ENCODE peak calls at places on chromosomes 4 and X, in nine cellular contexts. One of them, this sample, is unnamed.

GRCh38 chr4:16659120-16659519 is 239.3 kb downstream of the LDB2 start:
- DNase-seq in dorsolateral prefrontal cortex: no peak
- DNase-seq in HTR-8/SVneo: no peak
- DNase-seq in central memory CD4-positive, alpha-beta T cell: no peak
- DNase-seq in aorta: no peak
- DNase-seq in HuH-7.5: no peak
- DNase-seq in ELF-1: no peak
- DNase-seq in activated CD8-positive, alpha-beta memory T cell treated with anti-CD3 and anti-CD28 coated beads for 48 hours: no peak
- DNase-seq in HS-5: no peak
- DNase-seq in this sample: no peak

GRCh38 chr4:24321151-24321550 is 263.2 kb downstream of the DHX15 start:
- DNase-seq in dorsolateral prefrontal cortex: no peak
- DNase-seq in HTR-8/SVneo: no peak
- DNase-seq in central memory CD4-positive, alpha-beta T cell: no peak
- DNase-seq in aorta: no peak
- DNase-seq in HuH-7.5: no peak
- DNase-seq in ELF-1: no peak
- DNase-seq in activated CD8-positive, alpha-beta memory T cell treated with anti-CD3 and anti-CD28 coated beads for 48 hours: no peak
- DNase-seq in HS-5: peak; percentile 69
- DNase-seq in this sample: no peak

GRCh38 chr4:168551211-168551610 is 54.4 kb downstream of the PALLD start:
- DNase-seq in dorsolateral prefrontal cortex: no peak
- DNase-seq in HTR-8/SVneo: no peak
- DNase-seq in central memory CD4-positive, alpha-beta T cell: no peak
- DNase-seq in aorta: no peak
- DNase-seq in HuH-7.5: no peak
- DNase-seq in ELF-1: no peak
- DNase-seq in activated CD8-positive, alpha-beta memory T cell treated with anti-CD3 and anti-CD28 coated beads for 48 hours: no peak
- DNase-seq in HS-5: peak; percentile 68
- DNase-seq in this sample: no peak

GRCh38 chrX:53080628-53081580 is 1.3 kb upstream of the TSPYL2 start:
- DNase-seq in dorsolateral prefrontal cortex: no peak
- DNase-seq in HTR-8/SVneo: no peak
- DNase-seq in central memory CD4-positive, alpha-beta T cell: peak; percentile 28
- DNase-seq in aorta: no peak
- DNase-seq in HuH-7.5: no peak
- DNase-seq in ELF-1: no peak
- DNase-seq in activated CD8-positive, alpha-beta memory T cell treated with anti-CD3 and anti-CD28 coated beads for 48 hours: no peak
- DNase-seq in HS-5: no peak
- DNase-seq in this sample: no peak

GRCh38 chr4:137312257-137312656 is 220.0 kb downstream of the PCDH18 start:
- DNase-seq in dorsolateral prefrontal cortex: no peak
- DNase-seq in HTR-8/SVneo: no peak
- DNase-seq in central memory CD4-positive, alpha-beta T cell: no peak
- DNase-seq in aorta: no peak
- DNase-seq in HuH-7.5: no peak
- DNase-seq in ELF-1: no peak
- DNase-seq in activated CD8-positive, alpha-beta memory T cell treated with anti-CD3 and anti-CD28 coated beads for 48 hours: no peak
- DNase-seq in HS-5: no peak
- DNase-seq in this sample: no peak

GRCh38 chr4:8000721-8001491 is 61.2 kb upstream of the AFAP1 start:
- DNase-seq in dorsolateral prefrontal cortex: no peak
- DNase-seq in HTR-8/SVneo: no peak
- DNase-seq in central memory CD4-positive, alpha-beta T cell: no peak
- DNase-seq in aorta: no peak
- DNase-seq in HuH-7.5: no peak
- DNase-seq in ELF-1: no peak
- DNase-seq in activated CD8-positive, alpha-beta memory T cell treated with anti-CD3 and anti-CD28 coated beads for 48 hours: no peak
- DNase-seq in HS-5: no peak
- DNase-seq in this sample: no peak

GRCh38 chr4:102687373-102687981 is 73.3 kb downstream of the MANBA start:
- DNase-seq in dorsolateral prefrontal cortex: no peak
- DNase-seq in HTR-8/SVneo: no peak
- DNase-seq in central memory CD4-positive, alpha-beta T cell: no peak
- DNase-seq in aorta: no peak
- DNase-seq in HuH-7.5: no peak
- DNase-seq in ELF-1: no peak
- DNase-seq in activated CD8-positive, alpha-beta memory T cell treated with anti-CD3 and anti-CD28 coated beads for 48 hours: no peak
- DNase-seq in HS-5: no peak
- DNase-seq in this sample: no peak

GRCh38 chr4:74408639-74409038 is 36.3 kb upstream of the AREG start:
- DNase-seq in dorsolateral prefrontal cortex: no peak
- DNase-seq in HTR-8/SVneo: no peak
- DNase-seq in central memory CD4-positive, alpha-beta T cell: no peak
- DNase-seq in aorta: no peak
- DNase-seq in HuH-7.5: no peak
- DNase-seq in ELF-1: no peak
- DNase-seq in activated CD8-positive, alpha-beta memory T cell treated with anti-CD3 and anti-CD28 coated beads for 48 hours: no peak
- DNase-seq in HS-5: no peak
- DNase-seq in this sample: no peak

GRCh38 chrX:75154871-75155270 is 1.2 kb downstream of the ABCB7 start:
- DNase-seq in dorsolateral prefrontal cortex: no peak
- DNase-seq in HTR-8/SVneo: no peak
- DNase-seq in central memory CD4-positive, alpha-beta T cell: no peak
- DNase-seq in aorta: no peak
- DNase-seq in HuH-7.5: no peak
- DNase-seq in ELF-1: no peak
- DNase-seq in activated CD8-positive, alpha-beta memory T cell treated with anti-CD3 and anti-CD28 coated beads for 48 hours: no peak
- DNase-seq in HS-5: no peak
- DNase-seq in this sample: no peak

GRCh38 chrX:23699636-23700194 is 32.4 kb downstream of the PRDX4 start:
- DNase-seq in dorsolateral prefrontal cortex: no peak
- DNase-seq in HTR-8/SVneo: no peak
- DNase-seq in central memory CD4-positive, alpha-beta T cell: no peak
- DNase-seq in aorta: no peak
- DNase-seq in HuH-7.5: no peak
- DNase-seq in ELF-1: peak; percentile 60
- DNase-seq in activated CD8-positive, alpha-beta memory T cell treated with anti-CD3 and anti-CD28 coated beads for 48 hours: peak; percentile 10
- DNase-seq in HS-5: no peak
- DNase-seq in this sample: no peak

GRCh38 chrX:133370719-133371275 is 44.5 kb downstream of the GPC4 start:
- DNase-seq in dorsolateral prefrontal cortex: no peak
- DNase-seq in HTR-8/SVneo: no peak
- DNase-seq in central memory CD4-positive, alpha-beta T cell: no peak
- DNase-seq in aorta: no peak
- DNase-seq in HuH-7.5: no peak
- DNase-seq in ELF-1: no peak
- DNase-seq in activated CD8-positive, alpha-beta memory T cell treated with anti-CD3 and anti-CD28 coated beads for 48 hours: no peak
- DNase-seq in HS-5: no peak
- DNase-seq in this sample: no peak